ENCODE peak calls at places on chromosomes 6 and 20, in five cellular contexts. F is fibroblast of the aortic adventitia, N is left lung, S is body of pancreas, G is ovary. C is an unnamed sample.

GRCh38 chr20:6651016-6651415 is 116.5 kb upstream of the BMP2 start:
- DNase-seq in S (peak; percentile 14), G (no peak), N (no peak), F (no peak), C (no peak)

GRCh38 chr6:4299476-4299875 is 164.1 kb upstream of the ECI2 start:
- DNase-seq in F (peak; percentile 34), S (no peak), G (no peak), N (no peak), C (no peak)

GRCh38 chr6:111683126-111683525 is 77.4 kb upstream of the TRAF3IP2 start:
- DNase-seq in S (no peak), G (no peak), N (no peak), F (peak; percentile 59), C (no peak)

GRCh38 chr6:40419377-40419776 is 167.8 kb downstream of the LRFN2 start:
- DNase-seq in N (no peak), S (peak; percentile 39), F (peak; percentile 12), G (no peak), C (no peak)

GRCh38 chr20:4135385-4136077 is 120.2 kb upstream of the RNF24 start:
- DNase-seq in F (peak; percentile 98), G (peak; percentile 29), S (peak; percentile 50), N (no peak), C (no peak)

GRCh38 chr6:3356824-3357420 is 98.2 kb downstream of the PSMG4 start:
- DNase-seq in N (no peak), G (peak; percentile 24), S (peak; percentile 49), F (peak; percentile 33), C (no peak)

GRCh38 chr6:13243033-13243432 is 85.3 kb downstream of the TBC1D7 start:
- DNase-seq in G (no peak), S (no peak), N (no peak), F (no peak), C (no peak)

GRCh38 chr6:161482517-161482903 is 208.6 kb upstream of the AGPAT4 start:
- DNase-seq in G (no peak), N (no peak), S (no peak), F (no peak), C (no peak)

GRCh38 chr6:1043458-1043836 is 268.5 kb upstream of the FOXQ1 start:
- DNase-seq in S (no peak), G (no peak), N (no peak), F (no peak), C (no peak)

GRCh38 chr20:36482044-36482473 is 59.3 kb upstream of the MYL9 start:
- DNase-seq in N (peak; percentile 74), F (no peak), G (no peak), S (peak; percentile 62), C (no peak)

GRCh38 chr6:56489559-56489958 is 153.1 kb downstream of the DST start:
- DNase-seq in N (no peak), S (no peak), G (no peak), F (no peak), C (no peak)

GRCh38 chr6:340991-341827 is 48.9 kb downstream of the DUSP22 start:
- DNase-seq in N (peak; percentile 63), G (no peak), F (no peak), S (no peak), C (peak; percentile 63)

GRCh38 chr20:9617062-9617461 is 102.7 kb downstream of the LAMP5 start:
- DNase-seq in N (peak; percentile 53), S (peak; percentile 74), F (peak; percentile 75), G (no peak), C (peak; percentile 81)

GRCh38 chr6:137729866-137730629 is 137.0 kb upstream of the TNFAIP3 start:
- DNase-seq in N (no peak), F (peak; percentile 68), G (no peak), S (no peak), C (no peak)

GRCh38 chr6:45997875-45998506 is 17.7 kb downstream of the CLIC5 start:
- DNase-seq in F (no peak), G (no peak), S (no peak), N (no peak), C (no peak)

GRCh38 chr6:109202409-109203264 is 107.3 kb downstream of the CEP57L1 start:
- DNase-seq in N (no peak), G (no peak), S (no peak), F (no peak), C (no peak)

GRCh38 chr6:7389162-7389450 is 436 bp downstream of the CAGE1 start:
- DNase-seq in G (no peak), F (peak; percentile 59), S (peak; percentile 73), N (no peak), C (no peak)

GRCh38 chr20:49505518-49505917 is 23.1 kb upstream of the KCNB1 start:
- DNase-seq in G (peak; percentile 33), F (peak; percentile 43), S (no peak), N (no peak), C (no peak)

GRCh38 chr20:34404803-34405202 is 41.7 kb downstream of the ITCH start:
- DNase-seq in F (no peak), G (no peak), N (no peak), S (no peak), C (no peak)

GRCh38 chr20:16518068-16518783 is 55.0 kb downstream of the KIF16B start:
- DNase-seq in G (no peak), S (peak; percentile 44), N (no peak), F (peak; percentile 58), C (peak; percentile 54)

GRCh38 chr6:35717449-35718353 is 19.1 kb upstream of the ARMC12 start:
- DNase-seq in S (no peak), N (no peak), G (no peak), F (no peak), C (no peak)

GRCh38 chr6:13868236-13868635 is 53.9 kb upstream of the MCUR1 start:
- DNase-seq in G (no peak), N (no peak), S (no peak), F (no peak), C (no peak)

GRCh38 chr20:60535211-60535610 is 577.0 kb downstream of the CDH26 start:
- DNase-seq in S (no peak), F (no peak), G (no peak), N (no peak), C (no peak)

GRCh38 chr6:55955684-55956083 is 80.3 kb upstream of the BMP5 start:
- DNase-seq in N (no peak), F (no peak), S (no peak), G (no peak), C (no peak)

GRCh38 chr6:446418-447366 is 55.1 kb downstream of the IRF4 start:
- DNase-seq in F (no peak), N (peak; percentile 23), S (no peak), G (no peak), C (no peak)

GRCh38 chr6:15239606-15240364 is 6.1 kb upstream of the JARID2 start:
- DNase-seq in F (peak; percentile 38), N (no peak), S (no peak), G (no peak), C (no peak)

GRCh38 chr20:37071481-37071911 is 24.3 kb downstream of the RBL1 start:
- DNase-seq in N (no peak), G (no peak), S (no peak), F (peak; percentile 33), C (peak; percentile 73)

GRCh38 chr6:18327621-18328548 is 59.3 kb upstream of the RNF144B start:
- DNase-seq in F (peak; percentile 68), S (no peak), N (peak; percentile 83), G (no peak), C (peak; percentile 37)

GRCh38 chr20:21102691-21103311 is 3.4 kb downstream of the LINC00237 start:
- DNase-seq in G (no peak), N (peak; percentile 53), S (peak; percentile 47), F (no peak), C (peak; percentile 42)

GRCh38 chr20:47586648-47587306 is 85.1 kb downstream of the NCOA3 start:
- DNase-seq in S (no peak), N (no peak), G (no peak), F (peak; percentile 55), C (no peak)

GRCh38 chr6:34243901-34244884 is 4.6 kb downstream of the SMIM29 start:
- DNase-seq in F (peak; percentile 87), N (peak; percentile 80), S (no peak), G (peak; percentile 67), C (no peak)
- TF ChIP-seq CTCF in F (peak; percentile 54), N (no peak), S (no peak), G (no peak), C (peak; percentile 27)

GRCh38 chr6:42449917-42450313 is 1.8 kb downstream of the TRERF1 start:
- DNase-seq in G (no peak), F (peak; percentile 32), S (no peak), N (no peak), C (no peak)

GRCh38 chr6:42448391-42448790 is 3.3 kb downstream of the TRERF1 start:
- DNase-seq in S (no peak), F (no peak), G (no peak), N (no peak), C (no peak)

GRCh38 chr6:42450314-42451145 is 1.2 kb downstream of the TRERF1 start:
- DNase-seq in N (peak; percentile 41), S (no peak), G (peak; percentile 25), F (peak; percentile 37), C (no peak)

GRCh38 chr6:42451146-42451594 is 556 bp downstream of the TRERF1 start:
- DNase-seq in S (no peak), F (peak; percentile 55), G (peak; percentile 17), N (no peak), C (peak; percentile 50)

GRCh38 chr6:42448906-42449659 is 2.6 kb downstream of the TRERF1 start:
- DNase-seq in G (no peak), N (no peak), F (peak; percentile 20), S (no peak), C (no peak)
- H3K4me3 ChIP-seq in G (peak overlapping the region; percentile 85), N (peak overlapping the region; percentile 86), F (peak overlapping the region; percentile 79), S (no peak overlapping the region), C (peak overlapping the region; percentile 94)

DNA sequence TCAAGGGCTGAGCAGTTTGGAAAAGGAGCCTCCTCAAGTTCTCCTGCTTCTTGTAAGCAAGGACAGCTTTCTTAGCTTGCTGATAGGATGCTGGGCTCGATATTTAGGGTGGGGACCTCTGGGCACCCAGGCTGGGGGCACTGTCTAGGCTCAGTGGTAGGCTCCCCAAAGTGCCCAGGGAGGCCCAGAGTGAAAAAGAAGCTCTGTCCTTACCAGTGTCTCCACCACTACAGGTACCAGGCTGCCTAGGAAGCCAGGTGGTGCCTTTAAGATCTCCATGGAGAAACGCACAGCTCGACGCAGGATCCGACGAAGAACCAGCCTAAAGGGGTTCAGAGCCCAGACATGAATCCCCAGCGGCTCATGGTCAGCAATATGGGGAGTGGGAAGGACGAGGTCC is 6.4 kb downstream of the AARS2 start:
- DNase-seq in G (no peak), N (no peak), F (no peak), S (no peak), C (no peak)
- TF ChIP-seq CTCF in G (no peak), N (no peak), F (no peak), S (no peak), C (no peak)

DNA sequence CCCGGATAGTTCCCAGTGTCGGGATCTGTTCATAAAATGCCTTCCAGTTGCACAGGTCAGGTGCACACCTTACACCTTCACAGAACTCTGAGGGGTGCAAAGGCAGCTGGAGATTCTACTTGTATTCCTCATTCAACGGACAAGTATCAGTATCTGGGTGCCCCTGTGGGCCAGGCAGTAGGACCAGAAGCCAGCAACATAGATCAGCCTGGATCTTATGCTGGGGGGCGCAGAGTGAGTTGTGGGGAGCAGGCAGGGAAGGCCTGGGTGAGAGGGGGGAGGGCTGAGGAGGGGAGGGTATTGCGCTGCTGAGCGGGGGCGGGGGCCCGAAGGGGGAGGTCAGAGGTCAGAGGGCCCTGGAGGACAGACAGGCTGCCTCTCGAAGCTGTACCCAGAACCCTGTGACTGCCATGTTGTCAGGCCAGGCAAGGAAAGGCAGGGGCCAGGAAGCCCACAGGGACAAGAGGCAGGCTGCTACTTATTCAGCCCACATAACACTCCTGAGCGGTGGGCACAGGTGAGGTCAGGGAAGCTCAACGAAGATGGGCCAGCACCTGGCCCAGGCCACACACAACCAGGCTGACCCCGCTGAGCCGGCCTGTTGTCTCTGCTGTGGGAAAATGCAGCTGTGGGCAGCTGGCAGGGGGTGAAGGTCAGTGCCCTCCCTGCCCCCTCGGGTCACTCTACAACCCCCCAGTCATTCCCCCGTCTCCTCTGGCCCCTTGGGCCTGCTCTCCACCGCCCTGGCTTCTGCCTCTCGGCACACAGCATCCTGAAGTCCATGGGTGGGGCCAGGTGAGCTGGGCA is 1.1 kb downstream of the OPRL1 start:
- DNase-seq in F (no peak), G (no peak), S (no peak), N (no peak), C (no peak)
- H3K4me3 ChIP-seq in F (no peak overlapping the region), G (no peak overlapping the region), S (no peak overlapping the region), N (peak overlapping the region; percentile 92), C (no peak overlapping the region)